ENCODE peak calls at places on chromosomes 11 and 22, in seven cellular contexts. B is Peyer's patch, R is H1, N is lung, M is heart left ventricle, G is fibroblast of lung, J is cardiac muscle cell. Z is an unnamed sample. For H3K27me3, the result is how much of the 10 kb centered on the place peaks cover.

GRCh38 chr11:124897681-124898680 is at the start of gene ROBO4:
- DNase-seq in B (no peak), N (no peak), G (peak), R (no peak), J (peak), M (peak), Z (peak)

GRCh38 chr11:31479073-31479472 is 30.3 kb downstream of the IMMP1L start:
- DNase-seq in B (no peak), M (no peak), R (no peak), J (no peak), N (no peak), G (no peak), Z (no peak)

GRCh38 chr11:30206249-30206996 is 24.4 kb upstream of the FSHB start:
- DNase-seq in M (no peak), G (no peak), B (no peak), J (no peak), N (no peak), R (no peak), Z (no peak)

GRCh38 chr22:27299181-27300085 is 502.1 kb downstream of the MN1 start:
- DNase-seq in M (peak), J (peak), B (no peak), G (peak), R (no peak), N (no peak), Z (no peak)

GRCh38 chr11:9313648-9314290 is 624 bp downstream of the TMEM41B start:
- DNase-seq in G (peak), N (no peak), B (no peak), R (no peak), M (no peak), J (peak), Z (peak)

GRCh38 chr22:19063581-19064353 is 58.4 kb downstream of the DGCR2 start:
- DNase-seq in R (no peak), G (no peak), B (no peak), N (no peak), J (peak), M (no peak), Z (no peak)

GRCh38 chr11:93652161-93652597 is 9.3 kb upstream of the CEP295 start:
- DNase-seq in R (no peak), B (no peak), J (peak), G (peak), N (peak), M (peak), Z (peak)

GRCh38 chr11:57214494-57214893 is 22.6 kb downstream of the APLNR start:
- DNase-seq in N (no peak), R (no peak), G (peak), M (no peak), B (no peak), J (peak), Z (peak)

GRCh38 chr11:2204361-2205213 is 33.0 kb upstream of the TH start:
- DNase-seq in M (peak), R (no peak), J (no peak), B (peak), N (no peak), G (no peak), Z (no peak)

GRCh38 chr22:20508815-20509271 is 1.4 kb downstream of the MED15 start:
- DNase-seq in J (no peak), N (no peak), B (no peak), G (no peak), M (no peak), R (no peak), Z (no peak)

GRCh38 chr22:21589415-21589814 is 21.9 kb downstream of the UBE2L3 start:
- DNase-seq in B (no peak), R (no peak), N (no peak), G (no peak), M (no peak), J (no peak), Z (no peak)

GRCh38 chr11:726278-726915 is 20.4 kb downstream of the EPS8L2 start:
- DNase-seq in G (peak), J (peak), N (peak), B (peak), M (no peak), R (no peak), Z (peak)

GRCh38 chr11:133403900-133404299 is 128.4 kb downstream of the OPCML start:
- DNase-seq in B (no peak), G (no peak), M (no peak), J (no peak), N (no peak), R (no peak), Z (no peak)

GRCh38 chr11:16713594-16713993 is 24.9 kb upstream of the C11orf58 start:
- DNase-seq in N (no peak), R (no peak), B (no peak), J (no peak), M (no peak), G (no peak), Z (no peak)

GRCh38 chr22:42397332-42398246 is 34.6 kb downstream of the NFAM1 start:
- DNase-seq in G (no peak), B (no peak), R (no peak), M (peak), J (no peak), N (peak), Z (no peak)

GRCh38 chr11:122044086-122044485 is 71.9 kb downstream of the BLID start:
- DNase-seq in J (no peak), R (no peak), M (no peak), G (no peak), N (no peak), B (no peak), Z (peak)

GRCh38 chr11:121326230-121326629 is 33.7 kb downstream of the SC5D start:
- DNase-seq in J (no peak), M (no peak), B (no peak), G (no peak), N (no peak), R (no peak), Z (no peak)

GRCh38 chr11:1291295-1292017 is 18.0 kb downstream of the TOLLIP start:
- DNase-seq in B (peak), G (no peak), R (no peak), M (no peak), J (no peak), N (no peak), Z (no peak)

GRCh38 chr22:22478450-22478849 is 30.1 kb downstream of the ZNF280B start:
- DNase-seq in G (no peak), M (no peak), J (no peak), R (no peak), B (no peak), N (no peak), Z (no peak)

GRCh38 chr11:104043678-104044239 is 7.3 kb downstream of the DDI1 start:
- DNase-seq in N (no peak), B (no peak), M (no peak), J (peak), R (no peak), G (peak), Z (no peak)

GRCh38 chr11:114307524-114308203 is 11.5 kb downstream of the NNMT start:
- DNase-seq in R (no peak), J (peak), G (peak), N (peak), M (peak), B (no peak), Z (no peak)

GRCh38 chr11:61949169-61950034 is 749 bp upstream of the BEST1 start:
- DNase-seq in J (peak), N (peak), G (peak), R (peak), B (no peak), M (peak), Z (peak)

GRCh38 chr11:76918941-76919386 is 58.2 kb downstream of the ACER3 start:
- DNase-seq in B (no peak), M (no peak), G (peak), J (peak), R (no peak), N (no peak), Z (peak)

GRCh38 chr11:662689-663274 is 25.7 kb downstream of the DRD4 start:
- DNase-seq in J (peak), R (no peak), N (peak), G (peak), B (peak), M (peak), Z (peak)

GRCh38 chr11:15101072-15101701 is 13.5 kb upstream of the INSC start:
- DNase-seq in G (peak), R (peak), J (peak), N (peak), M (peak), B (peak), Z (peak)

GRCh38 chr11:119724956-119725355 is 4.0 kb downstream of the NECTIN1 start:
- DNase-seq in M (no peak), B (no peak), N (no peak), G (no peak), J (no peak), R (no peak), Z (no peak)

GRCh38 chr11:112795142-112795815 is 165.9 kb upstream of the NCAM1 start:
- DNase-seq in G (peak), B (no peak), M (no peak), J (peak), N (no peak), R (peak), Z (peak)

GRCh38 chr22:21641417-21641794 is 696 bp upstream of the SDF2L1 start:
- DNase-seq in J (peak), B (peak), N (peak), M (no peak), G (peak), R (no peak), Z (peak)

GRCh38 chr22:24102366-24103200 is 78.7 kb upstream of the SUSD2 start:
- DNase-seq in J (no peak), M (no peak), B (peak), N (no peak), R (no peak), G (no peak), Z (no peak)

GRCh38 chr11:128232588-128232987 is 354.8 kb downstream of the ETS1 start:
- DNase-seq in M (no peak), G (no peak), N (no peak), J (no peak), R (no peak), B (no peak), Z (no peak)

GRCh38 chr22:32411829-32412592 is at the start of gene RTCB:
- DNase-seq in B (peak), N (peak), M (peak), J (peak), G (peak), R (peak), Z (peak)

GRCh38 chr22:38921126-38921525 is 36.3 kb upstream of the APOBEC3A start:
- DNase-seq in B (peak), R (no peak), M (no peak), G (no peak), N (peak), J (no peak), Z (peak)

GRCh38 chr22:33038131-33038772 is 19.9 kb downstream of the SYN3 start:
- DNase-seq in G (no peak), N (no peak), B (no peak), J (peak), R (no peak), M (no peak), Z (no peak)

GRCh38 chr11:116173506-116173905 is 599.3 kb downstream of the BUD13 start:
- DNase-seq in J (no peak), G (no peak), N (peak), M (no peak), B (no peak), R (no peak), Z (no peak)

GRCh38 chr22:49010901-49011300 is 816.8 kb downstream of the BRD1 start:
- DNase-seq in G (no peak), R (no peak), M (no peak), B (no peak), J (no peak), N (no peak), Z (no peak)

GRCh38 chr22:20429254-20430100 is 8.1 kb downstream of the SCARF2 start:
- DNase-seq in N (peak), B (peak), G (no peak), J (no peak), M (no peak), R (no peak), Z (peak)

GRCh38 chr11:64260147-64260708 is 8.9 kb downstream of the PLCB3 start:
- DNase-seq in B (no peak), M (no peak), N (no peak), J (no peak), R (no peak), G (no peak), Z (no peak)

GRCh38 chr22:37804886-37805857 is 2.6 kb upstream of the GCAT start:
- DNase-seq in M (peak), G (peak), B (peak), N (peak), R (no peak), J (peak), Z (peak)

GRCh38 chr22:37804502-37804885 is 3.2 kb upstream of the GCAT start:
- DNase-seq in M (peak), B (peak), G (no peak), J (no peak), R (no peak), N (no peak), Z (no peak)

GRCh38 chr22:37807410-37808293 is at the start of gene GCAT:
- DNase-seq in M (peak), N (peak), G (peak), R (peak), J (peak), B (peak), Z (peak)

GRCh38 chr22:37806409-37807338 is 1.1 kb upstream of the GCAT start:
- DNase-seq in B (no peak), M (no peak), R (no peak), N (no peak), G (peak), J (peak), Z (peak)

GRCh38 chr22:37805878-37806277 is 1.9 kb upstream of the GCAT start:
- DNase-seq in G (no peak), B (no peak), R (no peak), J (no peak), N (no peak), M (no peak), Z (no peak)
- H3K4me3 ChIP-seq in G (peak), B (peak), R (peak), J (peak), N (no peak), M (peak), Z (peak)

GRCh38 chr11:111306321-111306720 is 8.0 kb downstream of the POU2AF3 start:
- DNase-seq in R (no peak), G (no peak), N (no peak), J (no peak), M (no peak), B (no peak), Z (no peak)

GRCh38 chr11:111305403-111305802 is 7.1 kb downstream of the POU2AF3 start:
- DNase-seq in G (no peak), R (no peak), M (no peak), N (no peak), J (no peak), B (no peak), Z (no peak)

GRCh38 chr11:111308140-111308539 is 9.8 kb downstream of the POU2AF3 start:
- DNase-seq in B (peak), R (no peak), J (peak), N (peak), G (no peak), M (no peak), Z (no peak)

GRCh38 chr11:111307472-111308108 is 9.2 kb downstream of the POU2AF3 start:
- DNase-seq in G (no peak), R (no peak), J (no peak), N (no peak), M (no peak), B (no peak), Z (no peak)

GRCh38 chr11:111305871-111306270 is 7.5 kb downstream of the POU2AF3 start:
- DNase-seq in J (no peak), G (no peak), R (no peak), M (no peak), B (no peak), N (no peak), Z (no peak)
- TF ChIP-seq CTCF in J (no peak), G (no peak), R (no peak), M (no peak), B (no peak), N (no peak), Z (no peak)

GRCh38 chr22:44430716-44431115 is 67.3 kb downstream of the RTL6 start:
- DNase-seq in B (no peak), J (no peak), N (no peak), M (no peak), R (no peak), G (no peak), Z (no peak)
- H3K27me3 ChIP-seq in B (under half), J (under half), N (under half), M (under half), R (under half), G (under half), Z (under half)

DNA sequence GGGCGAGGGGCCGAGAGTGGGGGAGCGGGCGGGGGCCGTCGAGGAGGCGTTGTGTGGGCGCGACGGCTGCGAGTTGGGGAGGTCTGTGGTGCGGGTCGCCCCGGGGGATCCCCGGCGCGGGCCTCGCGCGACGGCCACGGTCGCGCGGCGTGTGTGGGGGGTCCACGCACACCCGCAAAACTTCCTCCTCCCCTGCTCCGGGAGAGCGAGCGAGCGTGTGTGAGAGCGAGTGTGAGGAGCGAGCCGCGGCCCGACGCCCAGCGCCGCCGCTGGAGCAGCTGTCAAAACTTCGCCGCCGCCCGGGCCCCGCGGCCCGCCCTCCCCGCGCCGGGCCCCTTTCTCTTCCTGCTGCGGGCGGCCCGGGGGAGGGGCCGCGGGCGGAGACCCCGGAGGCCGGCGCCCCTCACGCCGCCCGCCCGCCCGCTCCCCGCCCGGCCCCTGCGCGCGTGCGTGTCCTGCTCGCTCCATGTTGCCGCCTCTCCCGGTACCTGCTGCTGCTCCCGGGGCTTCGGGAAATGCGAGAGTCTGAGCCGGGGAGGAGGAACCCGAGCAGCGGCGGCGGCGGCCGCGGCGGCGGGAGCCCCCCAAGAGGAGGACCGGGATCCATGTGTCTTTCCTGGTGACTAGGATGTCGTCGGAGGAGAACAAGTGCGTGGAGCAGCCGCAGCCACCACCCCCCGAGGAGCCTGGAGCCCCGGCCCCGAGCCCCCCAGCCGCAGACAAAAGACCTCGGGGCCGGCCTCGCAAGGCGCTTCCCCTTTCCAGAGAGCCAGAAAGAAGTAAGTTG is 9.0 kb upstream of the CCT8L2 start:
- DNase-seq in G (no peak), M (peak), J (no peak), B (no peak), R (no peak), N (no peak), Z (no peak)
- H3K4me3 ChIP-seq in G (no peak), M (peak), J (no peak), B (peak), R (no peak), N (no peak), Z (peak)

DNA sequence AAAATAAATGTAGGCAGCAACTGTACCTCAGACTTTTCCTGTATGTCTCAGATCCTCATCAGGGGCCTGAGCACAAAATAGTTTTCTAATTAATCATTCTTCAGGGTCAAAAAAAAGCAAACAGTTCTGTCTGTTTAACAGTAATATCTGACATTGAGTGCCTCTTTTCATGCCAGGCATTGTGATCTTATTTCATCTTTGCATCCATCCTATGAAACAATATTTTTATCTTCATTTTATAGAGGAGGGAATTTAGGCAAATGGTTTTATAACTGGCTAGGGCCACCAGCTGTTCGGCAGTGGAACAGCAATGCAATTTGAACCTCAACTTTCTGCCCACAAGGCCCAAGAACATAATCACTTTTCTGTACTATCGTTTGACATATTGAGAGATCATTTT is 145.6 kb downstream of the WNT7B start:
- DNase-seq in N (no peak), R (no peak), M (no peak), G (peak), B (no peak), J (peak), Z (peak)
- TF ChIP-seq CTCF in N (no peak), R (peak), M (peak), G (peak), B (no peak), J (peak), Z (peak)

GRCh38 chr11:33476945-33477584 is 219.9 kb downstream of the HIPK3 start:
- DNase-seq in N (no peak), G (peak), M (no peak), J (peak), R (no peak), B (no peak), Z (peak)
- H3K27me3 ChIP-seq in N (under half), G (under half), M (under half), J (under half), R (under half), B (under half), Z (under half)

GRCh38 chr11:90845126-90845525 is 622.3 kb upstream of the CHORDC1 start:
- DNase-seq in N (no peak), B (no peak), M (no peak), G (no peak), J (no peak), R (no peak), Z (peak)

GRCh38 chr11:90849278-90849677 is 626.4 kb upstream of the CHORDC1 start:
- DNase-seq in M (no peak), G (no peak), R (no peak), B (no peak), N (no peak), J (no peak), Z (peak)

GRCh38 chr11:90847268-90847886 is 624.5 kb upstream of the CHORDC1 start:
- DNase-seq in J (no peak), M (no peak), G (no peak), R (no peak), N (no peak), B (no peak), Z (no peak)

GRCh38 chr11:90846628-90847027 is 623.8 kb upstream of the CHORDC1 start:
- DNase-seq in J (no peak), G (no peak), M (no peak), R (no peak), N (no peak), B (no peak), Z (no peak)

DNA sequence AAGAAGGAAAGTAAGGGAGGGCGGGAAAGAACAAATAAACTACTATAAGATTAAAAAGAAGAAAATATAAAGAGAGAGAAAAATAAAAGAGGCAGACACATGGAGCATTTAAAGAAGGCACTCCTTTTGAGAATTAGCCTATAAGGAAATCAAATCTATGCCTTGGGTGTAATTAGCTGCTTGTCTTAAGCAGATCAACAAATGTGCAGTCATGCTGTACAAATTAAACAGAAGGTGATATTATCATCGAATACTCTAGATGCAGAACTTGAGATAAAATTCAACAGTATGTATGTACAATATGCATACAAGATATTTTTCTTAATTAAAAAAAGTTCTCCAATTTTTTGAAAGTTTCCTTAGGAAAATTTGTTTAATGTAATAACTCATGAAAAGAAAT is 623.0 kb upstream of the CHORDC1 start:
- DNase-seq in B (no peak), R (no peak), G (no peak), N (no peak), J (no peak), M (no peak), Z (no peak)
- H3K4me3 ChIP-seq in B (no peak), R (no peak), G (no peak), N (no peak), J (no peak), M (no peak), Z (no peak)

Z was measured in bronchial epithelial cell.